ENCODE peak calls at places on chromosomes 3 and 15, in nine cellular contexts. T is RWPE1, V is bronchial epithelial cell, D is OCI-LY7, N is AG09319, K is astrocyte, O is psoas muscle, W is breast epithelium, G is heart left ventricle. M is an unnamed sample.

GRCh38 chr15:53522878-53523455 is 236.5 kb downstream of the WDR72 start:
- DNase-seq in K (no peak), T (no peak), O (no peak), N (no peak), W (no peak), G (no peak), V (no peak), D (no peak), M (no peak)

GRCh38 chr3:150384517-150385212 is 23.4 kb upstream of the TSC22D2 start:
- DNase-seq in K (no peak), N (no peak), W (no peak), D (peak), T (no peak), G (peak), O (no peak), V (no peak), M (no peak)

GRCh38 chr3:52831500-52832301 is 1.2 kb upstream of the ITIH4 start:
- DNase-seq in N (peak), V (peak), K (peak), O (peak), T (peak), D (no peak), G (no peak), W (peak), M (peak)

GRCh38 chr3:22585504-22585903 is 617.6 kb upstream of the UBE2E2 start:
- DNase-seq in T (peak), W (no peak), D (no peak), N (no peak), K (peak), G (no peak), O (no peak), V (peak), M (no peak)

GRCh38 chr3:189167027-189167766 is 4.6 kb upstream of the TPRG1 start:
- DNase-seq in T (peak), W (no peak), O (no peak), D (no peak), G (no peak), V (peak), K (no peak), N (no peak), M (no peak)

GRCh38 chr15:99312228-99312627 is 60.9 kb downstream of the LRRC28 start:
- DNase-seq in W (no peak), V (no peak), D (no peak), K (no peak), T (no peak), G (no peak), N (no peak), O (no peak), M (no peak)

GRCh38 chr15:76150508-76150907 is 90.7 kb downstream of the TMEM266 start:
- DNase-seq in T (no peak), G (no peak), D (no peak), W (peak), N (no peak), K (no peak), V (no peak), O (peak), M (no peak)

GRCh38 chr3:97823503-97824004 is 1.7 kb downstream of the CRYBG3 start:
- DNase-seq in G (no peak), V (no peak), N (no peak), K (no peak), D (no peak), W (no peak), O (peak), T (no peak), M (no peak)

GRCh38 chr3:169122407-169122806 is 541.1 kb downstream of the MECOM start:
- DNase-seq in T (no peak), N (no peak), V (no peak), O (no peak), K (no peak), G (no peak), W (no peak), D (no peak), M (no peak)

GRCh38 chr3:178320481-178321352 is 215.5 kb upstream of the KCNMB2 start:
- DNase-seq in N (peak), D (no peak), T (no peak), G (peak), V (peak), K (peak), O (no peak), W (no peak), M (no peak)

GRCh38 chr3:14147063-14147435 is 22.2 kb downstream of the TMEM43 start:
- DNase-seq in W (no peak), O (no peak), N (no peak), T (no peak), V (no peak), G (peak), D (no peak), K (no peak), M (peak)

GRCh38 chr3:134030801-134031619 is 1.3 kb upstream of the SLCO2A1 start:
- DNase-seq in V (no peak), T (no peak), K (no peak), G (no peak), O (no peak), D (no peak), W (no peak), N (no peak), M (no peak)

DNA sequence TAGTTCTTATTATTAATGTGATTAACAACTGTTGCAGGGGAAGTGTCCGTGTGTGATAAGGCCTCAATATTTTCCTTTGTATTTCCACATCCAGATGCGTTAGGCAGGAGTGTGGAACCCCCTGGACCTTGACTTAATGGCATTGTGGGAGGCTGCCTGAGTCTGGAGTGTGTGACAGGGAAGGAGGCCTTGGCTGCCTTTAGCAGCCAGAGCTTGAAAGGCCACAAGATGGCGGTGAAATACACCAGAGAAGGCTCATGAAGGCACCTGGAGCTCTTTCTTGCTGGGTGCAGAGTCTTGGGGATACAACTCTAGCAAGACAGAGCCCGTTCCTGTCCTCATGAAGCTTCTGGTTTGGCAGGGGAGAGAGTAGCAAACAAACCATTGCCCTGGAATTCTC is 36.9 kb downstream of the POLR2M start:
- DNase-seq in W (no peak), V (no peak), K (no peak), T (no peak), N (no peak), G (no peak), O (no peak), D (peak), M (no peak)
- TF ChIP-seq CTCF in W (no peak), V (peak), K (no peak), T (no peak), N (no peak), G (no peak), O (no peak), D (peak), M (no peak)

DNA sequence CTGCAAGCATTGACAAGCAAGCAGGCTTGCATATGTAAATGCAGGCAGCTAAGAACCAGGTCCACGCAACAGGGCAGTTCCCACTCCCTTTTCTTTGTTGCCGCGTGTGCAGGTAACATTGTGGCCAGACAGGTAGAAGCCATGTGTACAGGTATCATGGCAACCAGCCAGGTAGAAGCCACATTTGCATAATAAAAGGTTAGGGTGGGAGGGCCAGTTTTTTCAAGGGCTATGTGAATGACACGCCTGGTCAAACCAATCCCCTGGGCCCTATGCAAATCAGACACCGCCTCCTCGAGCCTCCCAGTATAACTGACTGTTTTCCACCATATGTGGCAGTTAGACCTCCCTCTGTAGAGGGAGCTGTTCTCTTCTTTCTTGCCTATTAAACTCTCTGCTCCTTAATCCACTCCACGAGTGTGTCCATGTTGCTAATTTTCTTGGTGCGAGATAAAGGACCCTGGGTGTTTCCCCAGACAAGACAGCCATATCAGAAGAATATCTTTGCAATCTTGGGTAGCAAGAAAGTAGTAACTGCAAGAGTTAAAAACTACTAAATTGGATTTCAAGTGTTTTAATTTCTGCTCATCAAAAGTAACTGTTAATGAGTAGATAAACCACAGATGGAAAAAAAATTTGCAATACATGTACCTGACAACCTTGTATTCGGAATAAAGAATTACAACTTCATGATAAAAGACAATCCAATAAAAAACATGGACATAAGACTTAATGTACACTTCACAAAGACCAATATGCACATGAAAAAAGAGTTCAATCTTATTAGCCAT is 21.8 kb downstream of the PCOLCE2 start:
- DNase-seq in N (no peak), D (no peak), V (peak), K (no peak), G (no peak), O (no peak), W (no peak), T (no peak), M (no peak)
- TF ChIP-seq CTCF in N (no peak), D (peak), V (peak), K (no peak), G (no peak), O (no peak), W (no peak), T (no peak), M (no peak)

DNA sequence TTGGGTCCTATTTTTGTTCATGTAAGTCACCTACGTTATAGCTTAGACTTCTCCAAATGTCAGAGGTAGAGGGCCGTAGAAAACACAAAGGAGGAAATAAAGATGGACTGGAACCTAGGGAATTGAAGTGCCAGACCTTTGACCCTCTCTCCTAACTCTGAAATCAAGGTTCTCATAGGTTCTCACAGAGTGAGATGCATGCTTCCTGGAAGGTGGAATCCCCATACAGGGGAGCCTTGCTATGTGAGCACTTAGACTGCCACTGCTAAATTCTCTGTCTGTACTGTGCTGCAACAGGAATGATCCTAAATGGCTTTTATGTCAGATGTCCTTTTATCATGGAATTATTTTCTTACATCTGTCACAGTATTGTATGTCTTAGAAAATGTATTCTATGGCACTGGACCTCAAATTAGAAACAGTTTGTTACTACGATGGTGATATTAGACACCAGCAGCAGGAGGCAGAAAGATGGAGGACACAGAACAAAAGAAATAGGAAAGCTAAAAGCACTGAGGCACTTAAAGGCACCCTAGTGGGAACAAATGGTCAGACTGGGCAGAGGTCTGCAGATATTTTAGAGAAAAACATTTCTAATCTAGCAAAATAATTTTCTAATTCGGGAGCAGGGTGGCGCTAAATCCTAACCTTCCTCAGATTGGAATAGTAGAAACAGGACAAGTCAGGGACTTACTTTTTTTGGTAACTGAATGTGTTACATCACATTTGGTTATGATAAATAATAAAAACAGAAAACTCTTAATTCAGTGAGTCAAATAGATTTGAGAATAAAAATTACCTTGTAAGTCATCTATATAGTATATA is 60.2 kb upstream of the CDAN1 start:
- DNase-seq in T (peak), V (peak), K (no peak), G (no peak), N (no peak), D (no peak), O (no peak), W (no peak), M (no peak)
- TF ChIP-seq CTCF in T (peak), V (no peak), K (peak), G (no peak), N (no peak), D (peak), O (no peak), W (no peak), M (peak)

GRCh38 chr15:65106011-65106590 is 8.9 kb downstream of the UBAP1L start:
- DNase-seq in N (no peak), G (no peak), O (no peak), D (no peak), V (no peak), T (no peak), W (no peak), K (no peak), M (no peak)
- TF ChIP-seq CTCF in N (no peak), G (no peak), O (no peak), D (no peak), V (no peak), T (no peak), W (no peak), K (no peak), M (no peak)

GRCh38 chr3:168088106-168088722 is 7.5 kb downstream of the GOLIM4 start:
- DNase-seq in G (no peak), T (no peak), W (no peak), O (no peak), K (no peak), N (no peak), V (no peak), D (peak), M (no peak)
- TF ChIP-seq CTCF in G (no peak), T (no peak), W (no peak), O (no peak), K (peak), N (no peak), V (peak), D (peak), M (no peak)

GRCh38 chr3:39727415-39727814 is 82.0 kb upstream of the MYRIP start:
- DNase-seq in K (no peak), G (no peak), N (no peak), O (no peak), T (no peak), W (no peak), V (no peak), D (no peak), M (no peak)
- TF ChIP-seq CTCF in K (no peak), G (no peak), N (peak), O (no peak), T (no peak), W (no peak), V (peak), D (no peak), M (no peak)